ENCODE peak calls at places on chromosomes 6 and 20, in six cellular contexts. L, O, N, J, U and W are unnamed samples.
A peak's percentile ranks its signal among the peaks of the same experiment; 100 is the strongest.

GRCh38 chr6:3221579-3221978 is 5.9 kb downstream of the TUBB2B start:
- ATAC-seq in L (no peak), O (no peak), N (no peak), J (no peak), U (no peak), W (peak; percentile 62)

GRCh38 chr20:51768759-51769517 is 748 bp upstream of the ATP9A start:
- ATAC-seq in L (no peak), O (no peak), N (no peak), J (no peak), U (no peak), W (peak; percentile 57)

GRCh38 chr20:34220581-34220980 is 20.6 kb upstream of the ASIP start:
- ATAC-seq in L (no peak), O (no peak), N (no peak), J (no peak), U (no peak), W (no peak)

GRCh38 chr6:79946242-79946641 is 1.1 kb downstream of the ELOVL4 start:
- ATAC-seq in L (no peak), O (no peak), N (no peak), J (no peak), U (no peak), W (no peak)

GRCh38 chr6:162070639-162071038 is 656.9 kb downstream of the PRKN start:
- ATAC-seq in L (no peak), O (no peak), N (peak; percentile 44), J (no peak), U (no peak), W (no peak)

GRCh38 chr6:10441655-10442009 is 26.8 kb upstream of the TFAP2A start:
- ATAC-seq in L (peak; percentile 65), O (no peak), N (no peak), J (no peak), U (no peak), W (no peak)

GRCh38 chr6:160535270-160535669 is 128.8 kb downstream of the LPA start:
- ATAC-seq in L (no peak), O (no peak), N (no peak), J (no peak), U (no peak), W (no peak)

GRCh38 chr20:19915111-19915798 is 101.9 kb upstream of the NAA20 start:
- ATAC-seq in L (no peak), O (peak; percentile 78), N (peak; percentile 31), J (peak; percentile 38), U (peak; percentile 36), W (no peak)

GRCh38 chr20:46228671-46229070 is 79.6 kb downstream of the CDH22 start:
- ATAC-seq in L (no peak), O (no peak), N (no peak), J (no peak), U (no peak), W (no peak)

GRCh38 chr20:21096321-21097043 is 9.7 kb downstream of the LINC00237 start:
- ATAC-seq in L (peak; percentile 99), O (no peak), N (no peak), J (no peak), U (no peak), W (peak; percentile 41)

GRCh38 chr6:81962198-81962597 is 209.7 kb upstream of the TENT5A start:
- ATAC-seq in L (no peak), O (no peak), N (no peak), J (no peak), U (no peak), W (no peak)